ENCODE peak calls at places on chromosomes 13 and 19, in five cellular contexts. X, K, L, N and P are unnamed samples.

GRCh38 chr19:14595558-14595957 is 12.7 kb downstream of the CLEC17A start:
- DNase-seq in X (no peak), K (no peak), L (no peak), N (no peak), P (no peak)

GRCh38 chr13:39422845-39423565 is 180.0 kb downstream of the LHFPL6 start:
- DNase-seq in X (no peak), K (no peak), L (peak), N (no peak), P (no peak)

GRCh38 chr13:86830046-86830445 is 841.1 kb upstream of the SLITRK5 start:
- DNase-seq in X (no peak), K (no peak), L (no peak), N (no peak), P (no peak)

GRCh38 chr13:109941951-109942350 is 155.6 kb upstream of the IRS2 start:
- DNase-seq in X (no peak), K (no peak), L (peak), N (no peak), P (peak)

GRCh38 chr13:110298566-110299321 is 8.2 kb downstream of the COL4A1 start:
- DNase-seq in X (no peak), K (no peak), L (peak), N (peak), P (no peak)

GRCh38 chr13:75357576-75358295 is 124.2 kb downstream of the TBC1D4 start:
- DNase-seq in X (no peak), K (no peak), L (peak), N (peak), P (peak)

GRCh38 chr13:38888309-38888708 is 102.3 kb downstream of the STOML3 start:
- DNase-seq in X (no peak), K (no peak), L (no peak), N (peak), P (peak)

GRCh38 chr19:31350693-31351211 is 1.5 kb upstream of the TSHZ3 start:
- DNase-seq in X (no peak), K (no peak), L (peak), N (peak), P (no peak)

GRCh38 chr19:996051-996838 is 4.0 kb upstream of the GRIN3B start:
- DNase-seq in X (no peak), K (no peak), L (peak), N (peak), P (no peak)

GRCh38 chr13:20825476-20825875 is 51.7 kb upstream of the EEF1AKMT1 start:
- DNase-seq in X (peak), K (no peak), L (peak), N (no peak), P (no peak)

GRCh38 chr19:42175952-42176648 is 41.4 kb downstream of the DEDD2 start:
- DNase-seq in X (no peak), K (no peak), L (peak), N (no peak), P (no peak)

GRCh38 chr13:30409911-30410704 is 12.2 kb upstream of the UBE2L5 start:
- DNase-seq in X (no peak), K (no peak), L (peak), N (peak), P (no peak)

GRCh38 chr13:66675620-66676019 is 554.5 kb downstream of the PCDH9 start:
- DNase-seq in X (no peak), K (no peak), L (peak), N (no peak), P (no peak)

GRCh38 chr19:58382997-58383603 is 2.3 kb upstream of the ZNF837 start:
- DNase-seq in X (no peak), K (no peak), L (no peak), N (no peak), P (no peak)

GRCh38 chr19:29576761-29577661 is 29.1 kb upstream of the POP4 start:
- DNase-seq in X (no peak), K (no peak), L (no peak), N (peak), P (peak)

GRCh38 chr13:26838821-26839220 is 78.2 kb upstream of the GPR12 start:
- DNase-seq in X (no peak), K (no peak), L (no peak), N (no peak), P (no peak)

GRCh38 chr13:113110852-113111315 is 5.3 kb downstream of the F7 start:
- DNase-seq in X (no peak), K (no peak), L (no peak), N (no peak), P (no peak)

GRCh38 chr19:3671680-3672574 is 28.3 kb downstream of the PIP5K1C start:
- DNase-seq in X (no peak), K (no peak), L (peak), N (no peak), P (no peak)
- TF ChIP-seq CTCF in X (peak), K (no peak), L (peak), N (peak), P (no peak)

GRCh38 chr19:11254662-11255061 is 7.7 kb downstream of the DOCK6 start:
- DNase-seq in X (no peak), K (no peak), L (no peak), N (no peak), P (no peak)
- TF ChIP-seq CTCF in X (no peak), K (no peak), L (no peak), N (peak), P (peak)

DNA sequence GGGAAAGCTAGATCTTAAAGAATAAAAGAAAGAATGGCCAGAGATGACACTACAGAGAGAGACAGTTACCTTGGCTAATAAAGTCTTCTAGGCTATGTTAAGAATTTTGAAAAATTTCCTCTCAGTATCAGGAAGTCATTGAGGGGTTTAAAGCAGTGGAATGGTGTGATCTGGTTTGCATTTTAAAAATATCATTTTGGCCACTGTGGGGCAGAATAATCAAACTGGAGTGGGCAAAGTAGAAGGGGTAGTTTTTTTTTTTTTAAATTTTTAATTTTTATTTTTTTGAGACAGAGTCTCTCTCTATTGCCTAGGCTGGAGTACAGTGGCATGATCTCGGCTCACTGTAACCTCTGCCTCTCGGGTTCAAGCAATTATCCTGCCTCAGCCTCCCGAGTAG is 4.4 kb upstream of the CNMD start:
- DNase-seq in X (no peak), K (no peak), L (no peak), N (no peak), P (no peak)
- TF ChIP-seq CTCF in X (no peak), K (no peak), L (no peak), N (no peak), P (peak)

GRCh38 chr19:55426042-55426441 is 17.1 kb downstream of the SHISA7 start:
- DNase-seq in X (no peak), K (no peak), L (no peak), N (no peak), P (no peak)
- TF ChIP-seq CTCF in X (no peak), K (no peak), L (no peak), N (no peak), P (no peak)